ENCODE peak calls at places on chromosomes 16 and 17, in five cellular contexts. One of them, this sample, is unnamed.

GRCh38 chr17:81413497-81414135 is 18.4 kb downstream of the BAHCC1 start:
- DNase-seq in prostate gland: no peak
- DNase-seq in Calu3: no peak
- DNase-seq in AG10803: no peak
- DNase-seq in epithelial cell of proximal tubule: no peak
- DNase-seq in this sample: no peak

GRCh38 chr17:79589669-79590270 is 21.1 kb downstream of the RBFOX3 start:
- DNase-seq in prostate gland: no peak
- DNase-seq in Calu3: no peak
- DNase-seq in AG10803: no peak
- DNase-seq in epithelial cell of proximal tubule: no peak
- DNase-seq in this sample: no peak

GRCh38 chr17:32854177-32854576 is 22.7 kb downstream of the MYO1D start:
- DNase-seq in prostate gland: no peak
- DNase-seq in Calu3: no peak
- DNase-seq in AG10803: no peak
- DNase-seq in epithelial cell of proximal tubule: no peak
- DNase-seq in this sample: no peak

GRCh38 chr17:27293898-27294688 is at the start of gene WSB1:
- DNase-seq in prostate gland: peak; percentile 94
- DNase-seq in Calu3: peak; percentile 92
- DNase-seq in AG10803: peak; percentile 92
- DNase-seq in epithelial cell of proximal tubule: no peak
- DNase-seq in this sample: peak; percentile 97

GRCh38 chr17:83202002-83203000 is 122.9 kb downstream of the METRNL start:
- DNase-seq in prostate gland: peak; percentile 3
- DNase-seq in Calu3: no peak
- DNase-seq in AG10803: no peak
- DNase-seq in epithelial cell of proximal tubule: no peak
- DNase-seq in this sample: no peak

GRCh38 chr17:6775871-6776405 is at the start of gene FBXO39:
- DNase-seq in prostate gland: no peak
- DNase-seq in Calu3: no peak
- DNase-seq in AG10803: no peak
- DNase-seq in epithelial cell of proximal tubule: no peak
- DNase-seq in this sample: peak; percentile 28

GRCh38 chr16:54030451-54030850 is 256.1 kb downstream of the IRX3 start:
- DNase-seq in prostate gland: peak; percentile 24
- DNase-seq in Calu3: no peak
- DNase-seq in AG10803: no peak
- DNase-seq in epithelial cell of proximal tubule: no peak
- DNase-seq in this sample: no peak

GRCh38 chr17:78484300-78485159 is 92.7 kb downstream of the DNAH17 start:
- DNase-seq in prostate gland: no peak
- DNase-seq in Calu3: peak; percentile 65
- DNase-seq in AG10803: peak; percentile 19
- DNase-seq in epithelial cell of proximal tubule: no peak
- DNase-seq in this sample: peak; percentile 87

GRCh38 chr17:80274871-80275449 is 14.3 kb downstream of the RNF213 start:
- DNase-seq in prostate gland: no peak
- DNase-seq in Calu3: no peak
- DNase-seq in AG10803: no peak
- DNase-seq in epithelial cell of proximal tubule: no peak
- DNase-seq in this sample: no peak

GRCh38 chr16:8936421-8936820 is 27.3 kb downstream of the USP7 start:
- DNase-seq in prostate gland: peak; percentile 13
- DNase-seq in Calu3: peak; percentile 86
- DNase-seq in AG10803: no peak
- DNase-seq in epithelial cell of proximal tubule: no peak
- DNase-seq in this sample: peak; percentile 73

GRCh38 chr17:61574542-61575351 is 16.3 kb downstream of the NACA2 start:
- DNase-seq in prostate gland: peak; percentile 62
- DNase-seq in Calu3: peak; percentile 29
- DNase-seq in AG10803: peak; percentile 47
- DNase-seq in epithelial cell of proximal tubule: no peak
- DNase-seq in this sample: no peak
- TF ChIP-seq CTCF in prostate gland: no peak
- TF ChIP-seq CTCF in Calu3: no peak
- TF ChIP-seq CTCF in AG10803: peak; percentile 45
- TF ChIP-seq CTCF in epithelial cell of proximal tubule: peak; percentile 47
- TF ChIP-seq CTCF in this sample: no peak

DNA sequence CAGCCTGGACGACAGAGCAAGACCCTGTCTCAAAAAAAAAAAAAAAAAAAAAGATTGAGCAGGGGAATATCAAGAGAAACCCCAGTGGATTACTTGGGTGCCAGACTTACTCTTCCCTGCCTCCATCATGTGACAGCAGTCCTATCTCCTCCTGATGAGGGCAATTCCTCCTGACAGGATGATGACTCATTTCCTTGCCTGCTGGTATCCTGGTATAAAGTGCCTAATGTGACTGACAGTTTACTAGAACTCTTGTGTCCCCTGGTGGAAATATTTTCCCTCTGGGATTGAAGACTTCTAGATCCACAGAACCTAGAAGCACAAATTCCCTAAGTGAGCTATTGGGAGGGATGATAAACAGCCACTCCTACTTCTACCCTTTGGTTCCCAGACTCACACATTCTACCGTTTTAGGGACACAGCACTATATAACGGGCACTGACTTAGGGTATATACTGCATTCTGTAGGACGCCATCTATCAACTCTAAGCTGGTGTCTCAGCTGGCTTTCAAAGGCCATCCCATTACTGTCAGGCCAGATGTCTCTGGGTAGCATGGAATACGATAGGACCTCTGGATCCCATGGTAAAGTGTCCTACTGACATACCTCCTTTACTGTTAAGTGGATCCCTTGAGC is 114.6 kb upstream of the MED13 start:
- DNase-seq in prostate gland: no peak
- DNase-seq in Calu3: peak; percentile 8
- DNase-seq in AG10803: peak; percentile 18
- DNase-seq in epithelial cell of proximal tubule: peak; percentile 87
- DNase-seq in this sample: no peak
- TF ChIP-seq CTCF in prostate gland: no peak
- TF ChIP-seq CTCF in Calu3: no peak
- TF ChIP-seq CTCF in AG10803: no peak
- TF ChIP-seq CTCF in epithelial cell of proximal tubule: peak; percentile 43
- TF ChIP-seq CTCF in this sample: no peak

GRCh38 chr17:29117440-29117753 is 62.8 kb downstream of the MYO18A start:
- DNase-seq in prostate gland: no peak
- DNase-seq in Calu3: no peak
- DNase-seq in AG10803: no peak
- DNase-seq in epithelial cell of proximal tubule: no peak
- DNase-seq in this sample: no peak
- TF ChIP-seq CTCF in prostate gland: no peak
- TF ChIP-seq CTCF in Calu3: no peak
- TF ChIP-seq CTCF in AG10803: no peak
- TF ChIP-seq CTCF in epithelial cell of proximal tubule: no peak
- TF ChIP-seq CTCF in this sample: no peak

GRCh38 chr16:11372073-11372923 is 27.0 kb downstream of the RMI2 start:
- DNase-seq in prostate gland: no peak
- DNase-seq in Calu3: no peak
- DNase-seq in AG10803: no peak
- DNase-seq in epithelial cell of proximal tubule: no peak
- DNase-seq in this sample: no peak
- TF ChIP-seq CTCF in prostate gland: no peak
- TF ChIP-seq CTCF in Calu3: no peak
- TF ChIP-seq CTCF in AG10803: no peak
- TF ChIP-seq CTCF in epithelial cell of proximal tubule: no peak
- TF ChIP-seq CTCF in this sample: no peak

DNA sequence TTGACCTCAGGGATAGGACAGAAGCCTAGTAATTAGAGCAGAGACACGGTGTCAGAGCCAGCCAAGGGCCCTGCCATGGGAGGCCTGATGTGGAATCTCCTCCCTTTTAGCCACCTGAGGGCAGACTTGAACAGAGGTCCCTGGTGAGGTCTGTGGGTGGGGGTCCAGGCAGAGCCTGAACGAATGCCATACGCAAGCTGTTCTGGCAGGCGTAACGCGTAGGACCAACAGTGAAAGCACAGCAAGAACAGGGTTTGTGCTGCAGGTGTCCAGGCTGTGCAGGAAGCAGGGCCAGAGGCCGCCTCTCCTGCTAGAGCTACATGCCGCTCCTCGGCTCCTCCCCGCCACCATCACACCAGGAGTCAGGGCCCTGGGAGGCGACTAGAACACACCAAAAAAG is 81.9 kb upstream of the TBX2 start:
- DNase-seq in prostate gland: no peak
- DNase-seq in Calu3: no peak
- DNase-seq in AG10803: no peak
- DNase-seq in epithelial cell of proximal tubule: no peak
- DNase-seq in this sample: no peak
- TF ChIP-seq CTCF in prostate gland: no peak
- TF ChIP-seq CTCF in Calu3: no peak
- TF ChIP-seq CTCF in AG10803: no peak
- TF ChIP-seq CTCF in epithelial cell of proximal tubule: no peak
- TF ChIP-seq CTCF in this sample: no peak

GRCh38 chr16:543301-544164 is 16.0 kb downstream of the CAPN15 start:
- DNase-seq in prostate gland: no peak
- DNase-seq in Calu3: no peak
- DNase-seq in AG10803: no peak
- DNase-seq in epithelial cell of proximal tubule: no peak
- DNase-seq in this sample: no peak

GRCh38 chr16:537415-538335 is 10.2 kb downstream of the CAPN15 start:
- DNase-seq in prostate gland: no peak
- DNase-seq in Calu3: no peak
- DNase-seq in AG10803: no peak
- DNase-seq in epithelial cell of proximal tubule: no peak
- DNase-seq in this sample: no peak

GRCh38 chr16:536746-537145 is 9.2 kb downstream of the CAPN15 start:
- DNase-seq in prostate gland: no peak
- DNase-seq in Calu3: no peak
- DNase-seq in AG10803: no peak
- DNase-seq in epithelial cell of proximal tubule: no peak
- DNase-seq in this sample: no peak

GRCh38 chr16:540645-541340 is 13.3 kb downstream of the CAPN15 start:
- DNase-seq in prostate gland: no peak
- DNase-seq in Calu3: no peak
- DNase-seq in AG10803: no peak
- DNase-seq in epithelial cell of proximal tubule: no peak
- DNase-seq in this sample: no peak

DNA sequence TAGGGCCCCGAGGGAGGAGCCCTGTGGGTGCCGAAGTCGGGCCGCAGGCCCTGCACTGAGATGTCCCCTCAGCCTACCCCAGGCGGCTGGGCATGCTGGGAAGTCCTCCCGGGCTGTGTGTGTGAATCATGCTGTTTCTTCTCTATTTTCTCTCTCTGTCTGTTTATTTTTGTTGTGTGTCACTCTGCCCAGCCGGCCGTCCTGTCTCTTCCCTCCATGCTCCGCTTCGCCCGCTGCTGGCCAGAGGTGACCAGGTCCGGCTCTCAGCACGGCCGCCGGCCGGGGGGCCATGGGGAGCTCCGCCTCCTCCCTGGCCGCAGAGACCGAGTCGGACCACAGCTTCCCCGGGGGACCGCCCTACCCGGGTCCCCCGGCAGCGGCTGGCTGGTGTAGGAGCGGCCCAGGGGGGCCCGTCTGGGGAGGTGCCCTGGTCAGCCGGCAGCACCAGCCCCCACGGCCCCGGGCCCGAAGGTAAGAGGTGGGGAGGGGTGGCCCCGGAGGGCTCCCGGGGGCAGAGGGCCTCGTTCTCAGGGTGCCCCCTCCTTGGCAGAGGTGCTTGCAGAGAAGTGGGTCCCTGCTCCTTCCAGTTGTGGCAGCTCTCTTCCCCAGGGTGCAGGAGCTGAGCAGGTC is 12.5 kb downstream of the CAPN15 start:
- DNase-seq in prostate gland: no peak
- DNase-seq in Calu3: no peak
- DNase-seq in AG10803: no peak
- DNase-seq in epithelial cell of proximal tubule: no peak
- DNase-seq in this sample: no peak
- TF ChIP-seq CTCF in prostate gland: no peak
- TF ChIP-seq CTCF in Calu3: no peak
- TF ChIP-seq CTCF in AG10803: no peak
- TF ChIP-seq CTCF in epithelial cell of proximal tubule: no peak
- TF ChIP-seq CTCF in this sample: no peak

DNA sequence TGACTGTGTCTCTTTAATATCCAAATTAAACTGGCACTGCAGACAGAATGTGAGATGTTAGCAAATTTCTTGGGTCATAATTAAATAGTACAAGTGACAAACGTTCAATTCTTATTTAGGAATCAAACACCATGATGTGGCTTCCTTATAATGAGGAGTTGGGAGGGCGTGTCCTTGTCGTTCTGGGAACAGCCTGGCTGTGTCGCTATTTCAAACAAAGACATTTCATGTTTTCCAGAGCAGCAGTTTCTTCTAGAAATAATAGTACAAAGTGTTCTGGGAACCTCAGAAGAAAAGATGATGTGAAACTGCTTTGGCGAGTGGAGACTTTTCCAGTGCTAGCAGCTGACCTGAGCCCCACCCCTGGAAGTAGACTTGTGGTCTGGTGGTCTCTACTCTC is 301.7 kb upstream of the N4BP1 start:
- DNase-seq in prostate gland: no peak
- DNase-seq in Calu3: no peak
- DNase-seq in AG10803: peak; percentile 5
- DNase-seq in epithelial cell of proximal tubule: no peak
- DNase-seq in this sample: no peak
- TF ChIP-seq CTCF in prostate gland: no peak
- TF ChIP-seq CTCF in Calu3: no peak
- TF ChIP-seq CTCF in AG10803: peak; percentile 30
- TF ChIP-seq CTCF in epithelial cell of proximal tubule: peak; percentile 24
- TF ChIP-seq CTCF in this sample: no peak

This sample was measured in GM10248.